ENCODE peak calls at places on chromosomes 3 and 15, in four cellular contexts. R, O, N and C are unnamed samples.
A peak's percentile ranks its signal among the peaks of the same experiment; 100 is the strongest.

GRCh38 chr3:38601971-38602550 is 47.4 kb downstream of the SCN5A start:
- DNase-seq in R (no peak), O (no peak), N (no peak), C (peak; percentile 66)

GRCh38 chr3:46931631-46932441 is 44.7 kb downstream of the CCDC12 start:
- DNase-seq in R (peak; percentile 69), O (no peak), N (peak; percentile 39), C (no peak)

GRCh38 chr15:89218531-89218930 is 2.8 kb downstream of the RLBP1 start:
- DNase-seq in R (no peak), O (no peak), N (no peak), C (no peak)

GRCh38 chr15:75646944-75647364 is 758 bp upstream of the SNX33 start:
- DNase-seq in R (no peak), O (peak; percentile 45), N (no peak), C (peak; percentile 30)

GRCh38 chr3:52210550-52211046 is 12.6 kb downstream of the ALAS1 start:
- DNase-seq in R (peak; percentile 61), O (no peak), N (peak; percentile 55), C (no peak)

GRCh38 chr15:90249123-90249863 is at the start of gene TTLL13:
- DNase-seq in R (peak; percentile 90), O (peak; percentile 98), N (peak; percentile 72), C (peak; percentile 96)

GRCh38 chr3:150077107-150077506 is 106.4 kb upstream of the PFN2 start:
- DNase-seq in R (no peak), O (no peak), N (no peak), C (no peak)

GRCh38 chr15:65796610-65797012 is 4.5 kb upstream of the DENND4A start:
- DNase-seq in R (peak; percentile 54), O (no peak), N (peak; percentile 71), C (no peak)

GRCh38 chr15:88932271-88932874 is 19.2 kb upstream of the MFGE8 start:
- DNase-seq in R (no peak), O (no peak), N (no peak), C (no peak)

GRCh38 chr15:94968133-94968532 is 736.8 kb downstream of the MCTP2 start:
- DNase-seq in R (no peak), O (no peak), N (no peak), C (no peak)

GRCh38 chr15:37014566-37014965 is 85.8 kb downstream of the MEIS2 start:
- DNase-seq in R (no peak), O (no peak), N (no peak), C (peak; percentile 70)

GRCh38 chr15:90871097-90871715 is 2.8 kb downstream of the FURIN start:
- DNase-seq in R (peak; percentile 64), O (no peak), N (no peak), C (peak; percentile 72)

GRCh38 chr3:41026394-41027177 is 172.7 kb upstream of the CTNNB1 start:
- DNase-seq in R (peak; percentile 98), O (no peak), N (peak; percentile 65), C (peak; percentile 68)

GRCh38 chr3:129653019-129653418 is 46.5 kb upstream of the PLXND1 start:
- DNase-seq in R (no peak), O (no peak), N (no peak), C (no peak)

GRCh38 chr3:30084971-30085403 is 521.4 kb upstream of the TGFBR2 start:
- DNase-seq in R (peak; percentile 20), O (peak; percentile 75), N (no peak), C (peak; percentile 97)

GRCh38 chr3:70049761-70050160 is 50.2 kb downstream of the SAMMSON start:
- DNase-seq in R (peak; percentile 52), O (no peak), N (peak; percentile 11), C (no peak)

GRCh38 chr3:58171126-58171525 is 39.6 kb downstream of the DNASE1L3 start:
- DNase-seq in R (no peak), O (no peak), N (no peak), C (no peak)

GRCh38 chr3:58175429-58176184 is 35.2 kb downstream of the DNASE1L3 start:
- DNase-seq in R (peak; percentile 37), O (no peak), N (peak; percentile 46), C (peak; percentile 73)

GRCh38 chr3:58173670-58174472 is 36.9 kb downstream of the DNASE1L3 start:
- DNase-seq in R (no peak), O (peak; percentile 80), N (no peak), C (peak; percentile 71)

GRCh38 chr3:58175098-58175428 is 35.7 kb downstream of the DNASE1L3 start:
- DNase-seq in R (no peak), O (no peak), N (no peak), C (no peak)

GRCh38 chr3:58173029-58173669 is 37.6 kb downstream of the DNASE1L3 start:
- DNase-seq in R (no peak), O (no peak), N (no peak), C (no peak)
- H3K4ac ChIP-seq in R (no peak overlapping the region), O (no peak overlapping the region), N (no peak overlapping the region), C (no peak overlapping the region)

GRCh38 chr3:4061854-4062360 is 241.3 kb upstream of the SETMAR start:
- DNase-seq in R (no peak), O (no peak), N (no peak), C (no peak)
- H3K4ac ChIP-seq in R (no peak overlapping the region), O (no peak overlapping the region), N (no peak overlapping the region), C (no peak overlapping the region)

GRCh38 chr3:58039609-58040008 is 31.4 kb downstream of the FLNB start:
- DNase-seq in R (no peak), O (no peak), N (no peak), C (no peak)

GRCh38 chr3:58038675-58039302 is 30.6 kb downstream of the FLNB start:
- DNase-seq in R (no peak), O (no peak), N (no peak), C (no peak)

GRCh38 chr3:58041826-58042324 is 33.7 kb downstream of the FLNB start:
- DNase-seq in R (peak; percentile 80), O (no peak), N (peak; percentile 90), C (no peak)

GRCh38 chr3:58042947-58043707 is 34.9 kb downstream of the FLNB start:
- DNase-seq in R (no peak), O (no peak), N (no peak), C (no peak)

DNA sequence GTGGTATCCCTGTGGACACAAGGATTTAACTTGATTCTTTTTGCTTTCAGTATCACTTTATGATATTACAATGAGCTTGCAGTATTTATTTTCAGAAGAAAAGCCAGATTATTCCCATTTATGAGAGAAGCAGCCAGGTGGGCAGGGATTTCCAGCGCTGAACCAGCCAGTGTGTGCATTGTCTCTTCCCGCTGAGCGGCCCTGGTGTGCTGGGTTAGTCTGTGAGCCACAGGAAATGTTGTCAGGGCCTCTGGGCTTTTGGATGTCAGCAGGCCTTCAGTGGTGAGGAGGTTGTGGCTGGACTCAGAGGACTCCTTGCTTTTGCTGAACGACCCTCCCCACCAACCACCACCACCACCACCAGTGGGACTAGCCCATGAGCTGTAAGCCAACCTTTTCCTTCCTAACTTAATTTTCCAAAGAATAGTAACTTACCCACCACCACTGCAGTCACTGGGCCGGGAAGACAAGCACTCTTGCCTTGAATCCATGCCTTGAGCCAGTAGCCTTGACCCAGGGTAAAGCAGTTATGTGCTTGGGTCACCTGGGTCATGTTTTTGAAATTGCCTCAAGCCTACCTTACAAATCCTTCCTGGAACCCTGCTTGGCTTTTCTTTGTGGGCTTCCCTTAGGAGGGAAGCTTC is 33.1 kb downstream of the FLNB start:
- DNase-seq in R (peak; percentile 64), O (no peak), N (peak; percentile 54), C (no peak)
- H3K4ac ChIP-seq in R (peak overlapping the region; percentile 24), O (no peak overlapping the region), N (peak overlapping the region; percentile 84), C (no peak overlapping the region)

GRCh38 chr3:78029775-78030174 is 989.9 kb downstream of the ROBO2 start:
- DNase-seq in R (no peak), O (peak; percentile 46), N (no peak), C (no peak)

DNA sequence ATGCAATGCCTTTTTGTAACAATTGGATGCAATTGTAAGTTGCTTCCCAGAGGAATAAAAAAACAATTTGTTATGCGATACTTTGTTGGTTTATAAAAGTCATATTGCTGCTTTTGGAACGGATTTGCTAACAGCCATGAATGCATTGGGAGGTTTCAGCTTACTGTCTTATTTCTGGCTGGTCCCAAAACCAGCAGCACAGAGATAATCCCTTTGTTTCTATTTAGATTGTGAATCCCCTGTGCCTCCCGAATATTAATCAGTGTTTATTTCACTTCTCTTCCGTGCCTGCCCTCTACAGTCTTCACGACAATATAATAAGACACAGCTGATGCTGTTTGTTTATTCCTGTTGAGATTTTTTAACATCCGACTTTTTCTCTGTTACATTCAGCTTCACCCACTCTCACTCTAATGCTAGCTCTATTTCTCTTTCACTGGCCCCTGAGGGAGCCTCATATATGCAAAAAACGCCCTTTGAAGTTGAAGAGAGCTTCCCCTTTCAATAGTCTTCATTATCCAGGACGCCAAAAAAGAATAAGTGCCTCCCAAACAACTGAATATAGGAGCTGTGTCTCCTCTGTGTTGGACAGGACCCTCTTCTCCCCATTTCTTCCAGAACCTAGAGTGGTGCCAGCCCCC is 995.2 kb downstream of the ROBO2 start:
- DNase-seq in R (peak; percentile 15), O (no peak), N (no peak), C (no peak)
- H3K4ac ChIP-seq in R (no peak overlapping the region), O (no peak overlapping the region), N (no peak overlapping the region), C (no peak overlapping the region)

GRCh38 chr3:105368575-105369500 is 2.1 kb downstream of the ALCAM start:
- DNase-seq in R (peak; percentile 76), O (peak; percentile 42), N (peak; percentile 59), C (peak; percentile 63)
- H3K4ac ChIP-seq in R (no peak overlapping the region), O (no peak overlapping the region), N (peak overlapping the region; percentile 89), C (no peak overlapping the region)